ENCODE peak calls at places on chromosome 10, in six cellular contexts. C, K, F, D, T and A are unnamed samples.

GRCh38 chr10:18414061-18414460 is 237.3 kb downstream of the NSUN6 start:
- DNase-seq in C (peak), K (no peak), F (no peak), D (no peak), T (no peak), A (no peak)

GRCh38 chr10:112969542-112969941 is 19.5 kb downstream of the TCF7L2 start:
- DNase-seq in C (no peak), K (no peak), F (no peak), D (no peak), T (no peak), A (no peak)

GRCh38 chr10:130017010-130017630 is 53.0 kb upstream of the EBF3 start:
- DNase-seq in C (peak), K (no peak), F (no peak), D (no peak), T (no peak), A (no peak)

GRCh38 chr10:12262278-12262981 is 66.4 kb downstream of the CDC123 start:
- DNase-seq in C (peak), K (no peak), F (no peak), D (no peak), T (no peak), A (no peak)

GRCh38 chr10:59006511-59007306 is 169.7 kb upstream of the PHYHIPL start:
- DNase-seq in C (peak), K (no peak), F (no peak), D (peak), T (no peak), A (no peak)

GRCh38 chr10:29389935-29390334 is 101.1 kb downstream of the LYZL1 start:
- DNase-seq in C (peak), K (no peak), F (no peak), D (no peak), T (no peak), A (no peak)

GRCh38 chr10:116063107-116063506 is 209.9 kb downstream of the GFRA1 start:
- DNase-seq in C (no peak), K (no peak), F (no peak), D (no peak), T (no peak), A (no peak)

GRCh38 chr10:117541909-117542705 is 439 bp upstream of the EMX2 start:
- DNase-seq in C (peak), K (peak), F (no peak), D (no peak), T (peak), A (no peak)

GRCh38 chr10:71217266-71218045 is 5.1 kb downstream of the UNC5B start:
- DNase-seq in C (peak), K (no peak), F (no peak), D (peak), T (no peak), A (no peak)

GRCh38 chr10:103542764-103543616 is 49.5 kb downstream of the NEURL1 start:
- DNase-seq in C (peak), K (peak), F (no peak), D (peak), T (peak), A (no peak)

GRCh38 chr10:25017247-25017590 is 807 bp downstream of the THNSL1 start:
- DNase-seq in C (no peak), K (peak), F (peak), D (peak), T (no peak), A (no peak)

GRCh38 chr10:104209575-104210198 is 22.5 kb downstream of the CFAP43 start:
- DNase-seq in C (peak), K (peak), F (no peak), D (peak), T (no peak), A (no peak)

GRCh38 chr10:6659451-6659850 is 79.4 kb upstream of the PRKCQ start:
- DNase-seq in C (no peak), K (no peak), F (no peak), D (no peak), T (no peak), A (no peak)

GRCh38 chr10:5447611-5448071 is 35.3 kb downstream of the NET1 start:
- DNase-seq in C (peak), K (no peak), F (no peak), D (no peak), T (no peak), A (no peak)

GRCh38 chr10:114881916-114882315 is 56.1 kb upstream of the TRUB1 start:
- DNase-seq in C (peak), K (no peak), F (no peak), D (no peak), T (no peak), A (no peak)

GRCh38 chr10:95818663-95819062 is 62.7 kb downstream of the ENTPD1 start:
- DNase-seq in C (no peak), K (no peak), F (no peak), D (peak), T (no peak), A (no peak)

GRCh38 chr10:58851606-58852005 is 324.8 kb upstream of the PHYHIPL start:
- DNase-seq in C (no peak), K (no peak), F (no peak), D (no peak), T (no peak), A (no peak)

GRCh38 chr10:78765726-78766335 is 302.9 kb upstream of the ZMIZ1 start:
- DNase-seq in C (peak), K (no peak), F (no peak), D (no peak), T (no peak), A (no peak)

GRCh38 chr10:22364407-22364806 is 19.1 kb downstream of the SPAG6 start:
- DNase-seq in C (no peak), K (no peak), F (no peak), D (no peak), T (no peak), A (no peak)

GRCh38 chr10:88110355-88110754 is 246.9 kb downstream of the PTEN start:
- DNase-seq in C (no peak), K (no peak), F (no peak), D (peak), T (no peak), A (no peak)

GRCh38 chr10:74008212-74008731 is 10.4 kb downstream of the VCL start:
- DNase-seq in C (no peak), K (no peak), F (no peak), D (peak), T (peak), A (no peak)

GRCh38 chr10:4051011-4051407 is 266.0 kb upstream of the KLF6 start:
- DNase-seq in C (peak), K (peak), F (no peak), D (peak), T (no peak), A (no peak)

GRCh38 chr10:60704480-60704879 is 73.8 kb upstream of the CDK1 start:
- DNase-seq in C (peak), K (no peak), F (no peak), D (no peak), T (no peak), A (no peak)

GRCh38 chr10:128751284-128751683 is 625.1 kb upstream of the MKI67 start:
- DNase-seq in C (no peak), K (peak), F (no peak), D (no peak), T (no peak), A (no peak)

GRCh38 chr10:58932126-58932525 is 244.3 kb upstream of the PHYHIPL start:
- DNase-seq in C (no peak), K (no peak), F (no peak), D (no peak), T (no peak), A (no peak)

GRCh38 chr10:3889961-3890522 is 105.0 kb upstream of the KLF6 start:
- DNase-seq in C (peak), K (no peak), F (no peak), D (no peak), T (no peak), A (no peak)

GRCh38 chr10:4836416-4836969 is 10.5 kb downstream of the AKR1E2 start:
- DNase-seq in C (no peak), K (no peak), F (no peak), D (no peak), T (no peak), A (no peak)

GRCh38 chr10:113547426-113547825 is 5.4 kb upstream of the HABP2 start:
- DNase-seq in C (no peak), K (no peak), F (no peak), D (no peak), T (no peak), A (no peak)